ENCODE peak calls at places on chromosomes 6 and 20, in eight cellular contexts. B is GM04503; A is activated CD4-positive, alpha-beta T cell treated with anti-CD3 and anti-CD28 coated beads, Interleukin-2, amount 50 U/mL, for 24 hours; E is testis; R is tibial artery; Z is CD8-positive, alpha-beta T cell; J is iris pigment epithelial cell; W is fibroblast of the conjunctiva. M is an unnamed sample.

GRCh38 chr6:73043446-73043845 is 181.8 kb downstream of the KHDC1L start:
- DNase-seq in B (no peak), A (no peak), E (no peak), R (no peak), Z (no peak), J (no peak), W (no peak), M (no peak)

GRCh38 chr6:79048611-79049010 is 29.4 kb downstream of the PHIP start:
- DNase-seq in B (no peak), A (no peak), E (no peak), R (no peak), Z (no peak), J (peak), W (peak), M (no peak)

GRCh38 chr6:151141685-151142084 is 98.1 kb upstream of the AKAP12 start:
- DNase-seq in B (no peak), A (no peak), E (peak), R (no peak), Z (no peak), J (peak), W (no peak), M (no peak)

GRCh38 chr20:50371878-50372769 is 138.1 kb upstream of the PTPN1 start:
- DNase-seq in B (no peak), A (no peak), E (no peak), R (no peak), Z (no peak), J (no peak), W (no peak), M (no peak)

GRCh38 chr6:138404666-138405337 is 779 bp downstream of the HEBP2 start:
- DNase-seq in B (no peak), A (no peak), E (peak), R (no peak), Z (no peak), J (peak), W (no peak), M (peak)

GRCh38 chr6:81962198-81962597 is 209.7 kb upstream of the TENT5A start:
- DNase-seq in B (no peak), A (no peak), E (no peak), R (no peak), Z (no peak), J (peak), W (no peak), M (no peak)

GRCh38 chr6:79648315-79648714 is 17.2 kb downstream of the SH3BGRL2 start:
- DNase-seq in B (no peak), A (no peak), E (no peak), R (no peak), Z (no peak), J (no peak), W (no peak), M (no peak)

GRCh38 chr6:139436521-139437348 is 62.3 kb upstream of the CITED2 start:
- DNase-seq in B (no peak), A (no peak), E (no peak), R (no peak), Z (no peak), J (peak), W (no peak), M (no peak)

GRCh38 chr6:17650910-17651309 is 50.8 kb downstream of the FAM8A1 start:
- DNase-seq in B (no peak), A (no peak), E (no peak), R (no peak), Z (no peak), J (no peak), W (no peak), M (no peak)

GRCh38 chr6:83417880-83418663 is 12.8 kb downstream of the ME1 start:
- DNase-seq in B (no peak), A (no peak), E (no peak), R (no peak), Z (no peak), J (peak), W (peak), M (peak)

GRCh38 chr20:34150616-34151015 is 38.6 kb upstream of the EIF2S2 start:
- DNase-seq in B (no peak), A (no peak), E (no peak), R (no peak), Z (no peak), J (no peak), W (peak), M (no peak)

GRCh38 chr20:62824476-62825287 is 7.8 kb downstream of the COL9A3 start:
- DNase-seq in B (no peak), A (no peak), E (no peak), R (no peak), Z (peak), J (peak), W (no peak), M (peak)

GRCh38 chr6:87658516-87658915 is 43.5 kb downstream of the AKIRIN2 start:
- DNase-seq in B (no peak), A (no peak), E (peak), R (no peak), Z (no peak), J (peak), W (no peak), M (no peak)

GRCh38 chr6:53347921-53348435 is 772 bp downstream of the ELOVL5 start:
- DNase-seq in B (no peak), A (no peak), E (peak), R (peak), Z (peak), J (peak), W (peak), M (no peak)

GRCh38 chr6:27280064-27280539 is 32.0 kb downstream of the POM121L2 start:
- DNase-seq in B (no peak), A (peak), E (no peak), R (no peak), Z (no peak), J (peak), W (no peak), M (no peak)

GRCh38 chr20:49360242-49360968 is 82.5 kb upstream of the ZNFX1 start:
- DNase-seq in B (no peak), A (no peak), E (no peak), R (no peak), Z (no peak), J (no peak), W (no peak), M (no peak)

GRCh38 chr6:131923356-131923755 is 27.8 kb downstream of the CCN2 start:
- DNase-seq in B (no peak), A (peak), E (peak), R (no peak), Z (no peak), J (peak), W (peak), M (no peak)

GRCh38 chr6:169864148-169865030 is 113.0 kb downstream of the ERMARD start:
- DNase-seq in B (no peak), A (no peak), E (peak), R (peak), Z (no peak), J (no peak), W (no peak), M (peak)

GRCh38 chr20:48769111-48769879 is 58.5 kb downstream of the PREX1 start:
- DNase-seq in B (no peak), A (peak), E (peak), R (no peak), Z (peak), J (no peak), W (no peak), M (no peak)

GRCh38 chr20:61810066-61810708 is 255.5 kb downstream of the TAF4 start:
- DNase-seq in B (no peak), A (no peak), E (no peak), R (no peak), Z (no peak), J (no peak), W (no peak), M (no peak)

GRCh38 chr20:8320306-8320705 is 188.2 kb downstream of the PLCB1 start:
- DNase-seq in B (no peak), A (no peak), E (no peak), R (no peak), Z (no peak), J (no peak), W (no peak), M (no peak)

GRCh38 chr20:35466856-35467255 is 11.5 kb downstream of the CEP250 start:
- DNase-seq in B (no peak), A (no peak), E (no peak), R (no peak), Z (no peak), J (no peak), W (no peak), M (no peak)

GRCh38 chr20:53935353-53936084 is 134.9 kb downstream of the BCAS1 start:
- DNase-seq in B (no peak), A (no peak), E (no peak), R (no peak), Z (no peak), J (no peak), W (no peak), M (no peak)

GRCh38 chr6:157323114-157323923 is at the start of gene TMEM242:
- DNase-seq in B (peak), A (peak), E (peak), R (peak), Z (peak), J (peak), W (peak), M (peak)

GRCh38 chr6:53986165-53986720 is 125.0 kb upstream of the MLIP start:
- DNase-seq in B (no peak), A (no peak), E (peak), R (peak), Z (no peak), J (peak), W (peak), M (peak)

GRCh38 chr6:45655630-45656422 is 278.1 kb upstream of the SUPT3H start:
- DNase-seq in B (peak), A (no peak), E (no peak), R (no peak), Z (no peak), J (peak), W (peak), M (no peak)